ENCODE peak calls at places on chromosome 12, in ten cellular contexts. E is stimulated activated CD4-positive, alpha-beta T cell treated with anti-CD3 and anti-CD28 coated beads, Interleukin-2, amount 100 ng/mL, for 48 hours; H is activated CD4-positive, alpha-beta T cell treated with anti-CD3 and anti-CD28 coated beads, Interleukin-2, amount 10 ng/mL, durations not matched to agents 7 days and 5 days; Z is SW480; A is kidney epithelial cell; U is neuronal stem cell; B is AG20443; N is astrocyte of the hippocampus; J is activated T-cell treated with anti-CD3 and anti-CD28 coated beads, Interleukin-2, amount 50 U/mL, for 1 hour; C is glutamatergic neuron. F is an unnamed sample.

GRCh38 chr12:26512213-26512612 is 316.8 kb downstream of the SSPN start:
- DNase-seq in C (no peak), U (no peak), Z (no peak), J (no peak), H (no peak), B (no peak), N (no peak), E (no peak), A (no peak), F (no peak)

GRCh38 chr12:116278667-116279066 is 1.2 kb upstream of the MED13L start:
- DNase-seq in Z (no peak), H (no peak), C (no peak), N (no peak), J (no peak), U (no peak), A (no peak), E (no peak), B (no peak), F (no peak)

GRCh38 chr12:127230843-127231260 is 1036.1 kb upstream of the TMEM132C start:
- DNase-seq in Z (peak), B (peak), E (no peak), A (peak), N (peak), H (no peak), C (no peak), U (no peak), J (no peak), F (peak)

GRCh38 chr12:47015381-47015780 is 64.0 kb upstream of the PCED1B start:
- DNase-seq in C (no peak), E (no peak), U (no peak), N (no peak), J (no peak), B (no peak), Z (no peak), H (no peak), A (no peak), F (no peak)

GRCh38 chr12:113766133-113766879 is 199.8 kb downstream of the RBM19 start:
- DNase-seq in H (no peak), N (peak), C (no peak), B (no peak), U (no peak), A (no peak), J (no peak), E (no peak), Z (peak), F (no peak)

GRCh38 chr12:1760566-1761382 is 59.6 kb upstream of the LRTM2 start:
- DNase-seq in Z (peak), H (no peak), U (no peak), C (no peak), J (no peak), E (no peak), A (peak), B (no peak), N (no peak), F (no peak)

GRCh38 chr12:53726946-53727309 is 324 bp downstream of the CALCOCO1 start:
- DNase-seq in Z (no peak), B (no peak), H (no peak), J (no peak), E (no peak), C (no peak), N (no peak), U (no peak), A (no peak), F (no peak)

GRCh38 chr12:100234591-100235304 is 32.1 kb downstream of the DEPDC4 start:
- DNase-seq in E (no peak), J (no peak), U (no peak), A (no peak), Z (peak), B (peak), C (no peak), N (peak), H (peak), F (no peak)

GRCh38 chr12:3168775-3169221 is 91.6 kb downstream of the TSPAN9 start:
- DNase-seq in J (no peak), E (peak), H (no peak), Z (peak), N (peak), U (no peak), B (peak), A (peak), C (no peak), F (peak)

GRCh38 chr12:71731439-71732356 is 23.0 kb upstream of the RAB21 start:
- DNase-seq in A (no peak), H (no peak), C (no peak), N (peak), Z (no peak), B (no peak), J (no peak), E (no peak), U (no peak), F (no peak)

GRCh38 chr12:118297284-118297683 is 75.4 kb downstream of the TAOK3 start:
- DNase-seq in H (no peak), Z (no peak), B (no peak), E (no peak), A (no peak), N (no peak), U (no peak), J (no peak), C (no peak), F (no peak)

GRCh38 chr12:117968826-117969659 is at the start of gene KSR2:
- DNase-seq in E (peak), A (peak), B (peak), C (peak), Z (peak), J (peak), H (peak), U (peak), N (peak), F (no peak)

F was measured in keratinocyte.